ENCODE peak calls at places on chromosomes 2 and 18, in four cellular contexts. E is neuronal stem cell; C is thoracic aorta; O is CD4-positive, CD25-positive, alpha-beta regulatory T cell. F is an unnamed sample. For H3K4me1, the result is how much of the 10 kb centered on the place peaks cover.

GRCh38 chr2:240136013-240136670 is at the start of gene COPS9:
- DNase-seq in E (peak), O (peak), C (peak), F (peak)

GRCh38 chr18:9333441-9334350 is 877 bp upstream of the TWSG1 start:
- DNase-seq in C (no peak), O (no peak), E (no peak), F (peak)

GRCh38 chr2:238945433-238946150 is 97.7 kb downstream of the TWIST2 start:
- DNase-seq in E (no peak), C (no peak), O (no peak), F (peak)

GRCh38 chr18:74316257-74317180 is 880 bp downstream of the C18orf63 start:
- DNase-seq in O (no peak), C (no peak), E (no peak), F (peak)

GRCh38 chr2:207103132-207103531 is 62.6 kb downstream of the KLF7 start:
- DNase-seq in E (no peak), O (no peak), C (no peak), F (no peak)

GRCh38 chr18:25074925-25075693 is 276.9 kb downstream of the ZNF521 start:
- DNase-seq in E (no peak), C (no peak), O (no peak), F (no peak)

GRCh38 chr2:201854221-201854801 is 48.0 kb downstream of the CDK15 start:
- DNase-seq in C (no peak), O (no peak), E (no peak), F (peak)

GRCh38 chr2:28117104-28117596 is 226.6 kb downstream of the BABAM2 start:
- DNase-seq in O (no peak), E (no peak), C (no peak), F (no peak)

GRCh38 chr2:217713395-217714267 is 289.2 kb downstream of the TNS1 start:
- DNase-seq in C (peak), O (peak), E (peak), F (peak)

GRCh38 chr2:43462866-43463641 is 132.8 kb downstream of the THADA start:
- DNase-seq in C (no peak), O (no peak), E (no peak), F (no peak)

GRCh38 chr2:127683766-127684165 is 8.4 kb upstream of the LIMS2 start:
- DNase-seq in O (no peak), E (no peak), C (no peak), F (no peak)

GRCh38 chr2:128442053-128442751 is 123.5 kb upstream of the HS6ST1 start:
- DNase-seq in O (no peak), E (no peak), C (no peak), F (peak)

GRCh38 chr2:217055624-217056023 is 195.8 kb upstream of the TNP1 start:
- DNase-seq in E (no peak), O (no peak), C (no peak), F (no peak)

GRCh38 chr2:72925328-72925943 is 8.1 kb downstream of the EMX1 start:
- DNase-seq in O (no peak), C (no peak), E (no peak), F (no peak)

GRCh38 chr2:72926368-72926767 is 9.0 kb downstream of the EMX1 start:
- DNase-seq in E (no peak), C (no peak), O (no peak), F (no peak)

GRCh38 chr2:72923833-72924352 is 6.6 kb downstream of the EMX1 start:
- DNase-seq in E (no peak), C (no peak), O (no peak), F (no peak)

GRCh38 chr2:72927066-72927465 is 9.7 kb downstream of the EMX1 start:
- DNase-seq in E (no peak), O (no peak), C (no peak), F (no peak)

GRCh38 chr2:72924353-72925240 is 7.3 kb downstream of the EMX1 start:
- DNase-seq in C (no peak), O (no peak), E (no peak), F (no peak)
- H3K4me1 ChIP-seq in C (under half), O (under half), E (under half), F (under half)

GRCh38 chr2:26614205-26615128 is 26.7 kb downstream of the CIB4 start:
- DNase-seq in O (no peak), E (no peak), C (no peak), F (peak)

GRCh38 chr2:26612034-26612433 is 29.1 kb downstream of the CIB4 start:
- DNase-seq in C (no peak), O (no peak), E (no peak), F (no peak)

GRCh38 chr2:26613241-26614204 is 27.6 kb downstream of the CIB4 start:
- DNase-seq in C (no peak), O (no peak), E (no peak), F (peak)

GRCh38 chr2:26610504-26611335 is 30.4 kb downstream of the CIB4 start:
- DNase-seq in O (no peak), E (no peak), C (no peak), F (no peak)

DNA sequence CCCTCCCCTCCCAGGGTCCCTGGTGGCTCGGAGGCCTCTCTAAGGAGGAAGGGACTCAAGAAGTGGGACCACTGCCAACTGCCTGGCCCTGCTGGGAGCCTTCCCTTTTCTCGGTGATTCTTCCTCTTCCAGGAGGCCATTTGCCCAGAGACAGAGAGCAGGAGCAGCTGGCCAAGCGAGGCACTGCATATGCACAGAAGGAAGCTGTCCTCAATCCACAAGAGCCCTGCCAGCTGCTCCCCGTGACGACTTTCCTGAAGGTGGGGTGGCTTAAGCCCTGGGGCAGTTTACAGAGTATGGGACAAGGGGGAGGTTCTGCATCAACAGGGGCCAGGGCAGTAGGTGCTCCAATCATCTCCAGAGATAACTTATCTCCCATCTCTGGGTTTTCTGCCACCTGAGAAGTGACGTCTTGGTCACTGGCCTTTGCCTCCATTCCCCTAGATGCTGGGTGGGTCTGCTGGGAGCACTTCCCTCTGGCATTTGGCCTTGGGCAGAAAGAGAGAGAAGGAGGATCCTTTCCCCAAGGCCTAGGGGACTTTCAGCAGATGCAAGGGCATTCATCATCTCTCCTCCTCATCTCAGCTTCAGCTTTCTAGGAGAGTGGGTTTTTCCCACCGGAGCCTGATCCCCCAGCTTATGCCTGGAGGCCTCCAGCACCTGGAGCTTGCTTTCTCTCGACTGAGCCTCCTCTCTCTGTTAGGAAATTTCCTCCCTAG is 28.5 kb downstream of the CIB4 start:
- DNase-seq in E (no peak), O (no peak), C (no peak), F (peak)
- H3K27ac ChIP-seq in E (no peak), O (no peak), C (peak), F (no peak)

GRCh38 chr2:30230855-30231725 is at the start of gene LBH:
- DNase-seq in C (peak), E (peak), O (peak), F (peak)
- H3K4me1 ChIP-seq in C (under half), E (under half), O (half or more), F (under half)

GRCh38 chr2:75719616-75720015 is 8.9 kb upstream of the GCFC2 start:
- DNase-seq in E (no peak), C (no peak), O (no peak), F (no peak)
- H3K27ac ChIP-seq in E (no peak), C (no peak), O (no peak), F (no peak)